ENCODE peak calls at places on chromosome 15, in ten cellular contexts. L, K, E, G, V, S, X, R, I and P are unnamed samples.

GRCh38 chr15:39834256-39834655 is 51.6 kb upstream of the FSIP1 start:
- DNase-seq in X (no peak), R (no peak), S (no peak), L (peak), E (no peak), G (no peak), I (no peak), V (no peak), K (no peak), P (no peak)

GRCh38 chr15:32866486-32867312 is 148.9 kb downstream of the GREM1 start:
- DNase-seq in V (no peak), G (no peak), L (peak), X (no peak), K (peak), R (peak), I (no peak), S (peak), E (no peak), P (no peak)

GRCh38 chr15:78059110-78059839 is 18.2 kb downstream of the TBC1D2B start:
- DNase-seq in L (peak), K (peak), I (no peak), R (no peak), S (no peak), X (no peak), E (no peak), G (no peak), V (no peak), P (no peak)

GRCh38 chr15:36373549-36373948 is 205.9 kb upstream of the CDIN1 start:
- DNase-seq in G (no peak), L (peak), R (no peak), X (no peak), S (peak), K (peak), E (no peak), I (no peak), V (no peak), P (no peak)

GRCh38 chr15:73765778-73766177 is 12.6 kb upstream of the INSYN1 start:
- DNase-seq in I (no peak), X (no peak), E (no peak), R (no peak), K (no peak), S (no peak), L (no peak), V (no peak), G (no peak), P (no peak)

GRCh38 chr15:25900901-25901300 is 37.8 kb upstream of the ATP10A start:
- DNase-seq in V (no peak), G (no peak), X (no peak), L (peak), I (no peak), E (no peak), K (peak), S (peak), R (no peak), P (no peak)

GRCh38 chr15:23869391-23869790 is 182.3 kb upstream of the NDN start:
- DNase-seq in R (no peak), K (no peak), V (peak), G (peak), X (no peak), E (no peak), L (no peak), S (no peak), I (no peak), P (no peak)

GRCh38 chr15:49439678-49440375 is 16.8 kb downstream of the FGF7 start:
- DNase-seq in X (no peak), K (peak), V (no peak), R (no peak), S (peak), G (no peak), E (no peak), L (no peak), I (no peak), P (no peak)

GRCh38 chr15:91100561-91101355 is 701 bp downstream of the SV2B start:
- DNase-seq in E (no peak), L (peak), I (no peak), G (no peak), S (peak), V (no peak), X (no peak), K (no peak), R (no peak), P (no peak)

GRCh38 chr15:29885183-29885582 is 62.9 kb upstream of the TJP1 start:
- DNase-seq in L (no peak), R (no peak), K (no peak), V (no peak), I (no peak), S (no peak), X (no peak), E (no peak), G (no peak), P (no peak)

GRCh38 chr15:26442680-26443079 is 330.2 kb downstream of the GABRB3 start:
- DNase-seq in L (no peak), I (no peak), S (no peak), R (no peak), K (no peak), V (no peak), G (no peak), X (no peak), E (no peak), P (no peak)

GRCh38 chr15:38557855-38558713 is 6.5 kb downstream of the RASGRP1 start:
- DNase-seq in X (no peak), I (no peak), S (no peak), E (peak), G (no peak), R (no peak), L (no peak), K (no peak), V (no peak), P (no peak)

GRCh38 chr15:44045217-44045616 is 149.9 kb downstream of the FRMD5 start:
- DNase-seq in I (no peak), L (no peak), E (no peak), G (no peak), S (no peak), R (no peak), X (no peak), K (no peak), V (no peak), P (no peak)

GRCh38 chr15:39976291-39977274 is 42.7 kb downstream of the EIF2AK4 start:
- DNase-seq in V (peak), X (peak), R (peak), E (no peak), I (peak), G (peak), L (peak), K (peak), S (peak), P (no peak)

GRCh38 chr15:86165263-86166204 is 85.9 kb downstream of the AGBL1 start:
- DNase-seq in K (peak), E (no peak), I (no peak), S (no peak), X (no peak), G (no peak), R (no peak), L (no peak), V (no peak), P (no peak)

GRCh38 chr15:32864051-32864450 is 146.2 kb downstream of the GREM1 start:
- DNase-seq in L (no peak), G (no peak), S (no peak), K (no peak), I (no peak), E (no peak), V (no peak), R (no peak), X (no peak), P (no peak)

GRCh38 chr15:84702961-84703482 is 12.9 kb downstream of the SEC11A start:
- DNase-seq in I (no peak), X (no peak), V (no peak), E (no peak), R (peak), L (peak), K (no peak), G (no peak), S (peak), P (no peak)

GRCh38 chr15:89243046-89243690 is 611 bp upstream of the FANCI start:
- DNase-seq in S (no peak), V (no peak), L (peak), I (no peak), E (no peak), G (no peak), X (no peak), K (no peak), R (no peak), P (no peak)